ENCODE peak calls at places on chromosomes 13 and 19, in six cellular contexts. O, U, V, D, Z and J are unnamed samples.

GRCh38 chr19:49678970-49679831 is 2.1 kb downstream of the PRMT1 start:
- DNase-seq in O (no peak), U (no peak), V (no peak), D (no peak), Z (no peak), J (no peak)

GRCh38 chr19:13127811-13128575 is 9.9 kb downstream of the NACC1 start:
- DNase-seq in O (no peak), U (no peak), V (no peak), D (no peak), Z (no peak), J (no peak)

GRCh38 chr19:41416194-41416674 is 10.9 kb downstream of the B3GNT8 start:
- DNase-seq in O (no peak), U (no peak), V (no peak), D (no peak), Z (no peak), J (no peak)

GRCh38 chr13:43356566-43356965 is 333.2 kb downstream of the DNAJC15 start:
- DNase-seq in O (no peak), U (no peak), V (no peak), D (no peak), Z (no peak), J (no peak)

GRCh38 chr19:1074512-1075283 is 7.7 kb downstream of the ARHGAP45 start:
- DNase-seq in O (no peak), U (no peak), V (no peak), D (peak; percentile 82), Z (no peak), J (no peak)

GRCh38 chr13:42001580-42001979 is 40.7 kb upstream of the VWA8 start:
- DNase-seq in O (peak; percentile 45), U (peak; percentile 36), V (peak; percentile 76), D (no peak), Z (peak; percentile 95), J (peak; percentile 80)

GRCh38 chr19:34500656-34501120 is 19.1 kb downstream of the WTIP start:
- DNase-seq in O (no peak), U (no peak), V (no peak), D (no peak), Z (no peak), J (no peak)

GRCh38 chr19:40791996-40792395 is 7.0 kb upstream of the EGLN2 start:
- DNase-seq in O (no peak), U (no peak), V (no peak), D (no peak), Z (no peak), J (no peak)

GRCh38 chr19:482186-483041 is 13.9 kb upstream of the MADCAM1 start:
- DNase-seq in O (peak; percentile 47), U (no peak), V (no peak), D (no peak), Z (no peak), J (no peak)

GRCh38 chr13:113953561-113953960 is 20.3 kb downstream of the C13orf46 start:
- DNase-seq in O (no peak), U (no peak), V (no peak), D (no peak), Z (no peak), J (no peak)

GRCh38 chr13:45243072-45243471 is 42.2 kb upstream of the KCTD4 start:
- DNase-seq in O (no peak), U (no peak), V (no peak), D (no peak), Z (no peak), J (no peak)

GRCh38 chr19:10565567-10566407 is at the start of gene KRI1:
- DNase-seq in O (peak; percentile 98), U (peak; percentile 98), V (peak; percentile 96), D (peak; percentile 99), Z (peak; percentile 98), J (peak; percentile 96)

GRCh38 chr19:10562609-10563008 is 3.2 kb downstream of the KRI1 start:
- DNase-seq in O (no peak), U (no peak), V (no peak), D (no peak), Z (no peak), J (no peak)

GRCh38 chr19:10566408-10566657 is 523 bp upstream of the KRI1 start:
- DNase-seq in O (no peak), U (no peak), V (no peak), D (no peak), Z (no peak), J (no peak)

GRCh38 chr19:10566658-10567410 is 1.0 kb upstream of the KRI1 start:
- DNase-seq in O (no peak), U (peak; percentile 41), V (no peak), D (peak; percentile 42), Z (no peak), J (no peak)

GRCh38 chr19:10565028-10565566 is 713 bp downstream of the KRI1 start:
- DNase-seq in O (peak; percentile 50), U (peak; percentile 42), V (peak; percentile 24), D (no peak), Z (peak; percentile 32), J (no peak)
- TF ChIP-seq CTCF in O (peak; percentile 45), U (no peak), V (peak; percentile 57), D (no peak), Z (peak; percentile 24), J (no peak)

GRCh38 chr13:75685239-75685697 is 49.1 kb downstream of the LMO7 start:
- DNase-seq in O (no peak), U (no peak), V (peak; percentile 80), D (no peak), Z (peak; percentile 73), J (peak; percentile 92)
- TF ChIP-seq CTCF in O (peak; percentile 12), U (no peak), V (peak; percentile 68), D (no peak), Z (peak; percentile 27), J (peak; percentile 70)

GRCh38 chr19:32971012-32971595 is 654 bp downstream of the CEP89 start:
- DNase-seq in O (no peak), U (no peak), V (no peak), D (no peak), Z (no peak), J (no peak)

GRCh38 chr19:32971715-32972540 is at the start of the genes CEP89 and FAAP24:
- DNase-seq in O (peak; percentile 99), U (peak; percentile 97), V (peak; percentile 100), D (peak; percentile 94), Z (peak; percentile 100), J (peak; percentile 99)

GRCh38 chr19:32966750-32967149 is 5.0 kb downstream of the CEP89 start:
- DNase-seq in O (no peak), U (no peak), V (no peak), D (no peak), Z (no peak), J (no peak)

DNA sequence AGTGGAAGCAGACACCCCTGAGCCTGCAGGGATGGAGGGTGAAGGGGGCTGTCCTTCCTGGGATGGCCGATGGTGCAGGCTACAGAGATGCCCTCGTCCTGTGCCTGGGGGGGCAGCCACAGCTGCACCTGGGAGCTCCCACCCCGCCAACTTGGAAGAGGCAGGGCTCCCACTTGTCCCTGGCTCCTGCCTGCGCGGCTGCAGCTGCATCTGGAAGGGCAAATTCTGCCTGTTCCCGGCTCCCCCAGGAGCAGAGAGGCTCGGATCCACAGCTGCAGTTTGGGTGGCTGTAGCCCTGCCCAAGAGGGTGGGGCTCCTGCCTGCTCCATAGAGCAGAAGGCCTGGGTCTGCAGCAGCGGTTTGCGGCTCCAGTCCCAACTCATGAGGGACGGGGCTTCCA is 2.2 kb downstream of the CEP89 start:
- DNase-seq in O (no peak), U (no peak), V (no peak), D (no peak), Z (no peak), J (no peak)
- TF ChIP-seq CTCF in O (no peak), U (no peak), V (no peak), D (no peak), Z (no peak), J (no peak)

DNA sequence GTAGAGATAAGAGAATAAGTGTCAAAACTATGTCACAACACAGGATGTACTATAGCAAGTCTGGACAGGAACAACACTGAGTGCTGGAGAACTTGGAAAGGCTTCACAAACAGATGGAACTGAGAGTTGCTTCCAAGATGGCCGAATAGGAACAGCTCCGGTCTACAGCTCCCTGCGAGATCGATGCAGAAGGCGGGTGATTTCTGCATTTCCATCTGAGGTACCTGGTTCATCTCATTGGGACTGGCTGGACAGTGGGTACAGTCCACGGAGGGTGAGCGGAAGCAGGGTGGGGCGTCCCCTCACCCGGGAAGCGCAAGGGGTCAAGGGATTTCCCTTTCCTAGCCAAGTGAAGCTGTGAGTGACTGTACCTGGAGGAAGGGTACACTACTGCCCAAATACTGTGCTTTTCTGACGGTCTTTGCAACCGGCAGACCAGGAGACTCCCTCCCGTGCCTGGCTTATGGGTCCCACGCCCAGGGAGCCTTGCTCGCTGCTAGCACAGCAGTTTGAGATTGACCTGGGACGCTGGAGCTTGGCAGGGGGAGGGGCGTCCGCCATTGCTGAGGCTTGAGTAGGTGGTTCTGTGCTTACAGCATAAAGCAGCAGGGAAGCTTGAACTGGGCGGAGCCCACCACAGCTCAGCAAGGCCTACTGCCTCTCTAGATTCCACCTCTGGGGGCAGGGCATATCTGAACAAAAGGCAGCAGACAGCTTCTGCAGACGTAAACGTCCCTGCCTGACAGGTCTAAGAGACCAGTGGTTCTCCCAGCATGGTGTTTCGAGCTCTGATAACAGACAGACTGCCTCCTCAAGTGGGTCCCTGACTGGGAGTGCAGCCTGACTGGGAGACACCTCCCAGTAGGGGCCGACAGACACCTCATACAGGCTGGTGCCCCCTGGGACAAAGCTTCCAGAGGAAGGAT is 46.0 kb downstream of the USP12 start:
- DNase-seq in O (peak; percentile 76), U (no peak), V (no peak), D (no peak), Z (no peak), J (no peak)
- TF ChIP-seq CTCF in O (no peak), U (no peak), V (no peak), D (no peak), Z (no peak), J (no peak)